ENCODE peak calls at places on chromosome 18, in ten cellular contexts. One of them, this sample, is unnamed.

GRCh38 chr18:68840554-68841263 is 42.8 kb downstream of the CCDC102B start:
- DNase-seq in heart right ventricle: no peak
- DNase-seq in thyroid gland: no peak
- DNase-seq in pancreas: no peak
- DNase-seq in lower lobe of right lung: no peak
- DNase-seq in K562: peak
- DNase-seq in tibial nerve: peak
- DNase-seq in GM23248: peak
- DNase-seq in small intestine: no peak
- DNase-seq in CD4-positive, alpha-beta memory T cell: no peak
- DNase-seq in this sample: no peak

GRCh38 chr18:12741351-12741750 is 38.5 kb downstream of the PSMG2 start:
- DNase-seq in K562: peak
- DNase-seq in heart right ventricle: no peak
- DNase-seq in GM23248: peak
- DNase-seq in tibial nerve: no peak
- DNase-seq in pancreas: no peak
- DNase-seq in CD4-positive, alpha-beta memory T cell: no peak
- DNase-seq in thyroid gland: no peak
- DNase-seq in small intestine: no peak
- DNase-seq in lower lobe of right lung: no peak
- DNase-seq in this sample: no peak

GRCh38 chr18:46622999-46623398 is 34.0 kb downstream of the LOXHD1 start:
- DNase-seq in tibial nerve: no peak
- DNase-seq in lower lobe of right lung: no peak
- DNase-seq in pancreas: no peak
- DNase-seq in K562: peak
- DNase-seq in CD4-positive, alpha-beta memory T cell: no peak
- DNase-seq in heart right ventricle: no peak
- DNase-seq in GM23248: peak
- DNase-seq in thyroid gland: no peak
- DNase-seq in small intestine: no peak
- DNase-seq in this sample: no peak

GRCh38 chr18:46950064-46950656 is 32.8 kb downstream of the KATNAL2 start:
- DNase-seq in pancreas: no peak
- DNase-seq in tibial nerve: no peak
- DNase-seq in lower lobe of right lung: no peak
- DNase-seq in K562: no peak
- DNase-seq in CD4-positive, alpha-beta memory T cell: no peak
- DNase-seq in heart right ventricle: no peak
- DNase-seq in small intestine: no peak
- DNase-seq in GM23248: peak
- DNase-seq in thyroid gland: no peak
- DNase-seq in this sample: no peak

GRCh38 chr18:5851998-5852397 is 43.3 kb downstream of the TMEM200C start:
- DNase-seq in thyroid gland: no peak
- DNase-seq in small intestine: no peak
- DNase-seq in CD4-positive, alpha-beta memory T cell: no peak
- DNase-seq in tibial nerve: no peak
- DNase-seq in GM23248: peak
- DNase-seq in K562: no peak
- DNase-seq in lower lobe of right lung: no peak
- DNase-seq in pancreas: no peak
- DNase-seq in heart right ventricle: no peak
- DNase-seq in this sample: no peak

GRCh38 chr18:58209326-58209725 is 165.3 kb downstream of the NEDD4L start:
- DNase-seq in CD4-positive, alpha-beta memory T cell: no peak
- DNase-seq in thyroid gland: no peak
- DNase-seq in K562: no peak
- DNase-seq in lower lobe of right lung: no peak
- DNase-seq in GM23248: peak
- DNase-seq in small intestine: no peak
- DNase-seq in heart right ventricle: no peak
- DNase-seq in pancreas: no peak
- DNase-seq in tibial nerve: no peak
- DNase-seq in this sample: no peak

GRCh38 chr18:52060612-52061259 is 279.3 kb upstream of the DCC start:
- DNase-seq in small intestine: no peak
- DNase-seq in GM23248: no peak
- DNase-seq in tibial nerve: no peak
- DNase-seq in K562: no peak
- DNase-seq in thyroid gland: no peak
- DNase-seq in lower lobe of right lung: no peak
- DNase-seq in heart right ventricle: no peak
- DNase-seq in CD4-positive, alpha-beta memory T cell: no peak
- DNase-seq in pancreas: no peak
- DNase-seq in this sample: no peak

GRCh38 chr18:50917021-50917420 is 38.1 kb downstream of the ME2 start:
- DNase-seq in thyroid gland: no peak
- DNase-seq in pancreas: no peak
- DNase-seq in lower lobe of right lung: no peak
- DNase-seq in tibial nerve: no peak
- DNase-seq in K562: no peak
- DNase-seq in small intestine: no peak
- DNase-seq in CD4-positive, alpha-beta memory T cell: no peak
- DNase-seq in heart right ventricle: no peak
- DNase-seq in GM23248: no peak
- DNase-seq in this sample: no peak

DNA sequence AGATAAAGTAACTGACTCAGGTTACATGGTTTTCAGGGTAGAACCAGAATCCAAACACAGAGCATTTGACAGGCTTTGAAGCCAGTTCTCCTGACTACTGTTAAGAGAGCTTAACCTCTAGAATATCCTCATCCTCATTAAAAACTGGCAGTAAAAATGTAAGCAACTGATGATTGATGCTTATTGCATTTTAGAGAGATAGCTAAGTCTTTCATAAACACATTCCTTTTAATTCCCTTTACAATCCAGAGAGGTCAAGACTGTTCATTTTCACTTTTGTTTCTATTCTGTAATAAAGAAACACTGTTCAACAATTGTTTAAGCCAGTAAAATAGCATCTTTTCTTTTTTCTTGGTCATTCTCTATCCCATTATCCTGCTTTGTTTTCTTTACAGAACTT is 53.9 kb upstream of the RAB27B start:
- DNase-seq in heart right ventricle: no peak
- DNase-seq in thyroid gland: no peak
- DNase-seq in pancreas: no peak
- DNase-seq in K562: no peak
- DNase-seq in lower lobe of right lung: no peak
- DNase-seq in CD4-positive, alpha-beta memory T cell: no peak
- DNase-seq in GM23248: peak
- DNase-seq in tibial nerve: no peak
- DNase-seq in small intestine: no peak
- DNase-seq in this sample: no peak
- H3K27ac ChIP-seq in heart right ventricle: no peak
- H3K27ac ChIP-seq in thyroid gland: no peak
- H3K27ac ChIP-seq in pancreas: peak
- H3K27ac ChIP-seq in K562: no peak
- H3K27ac ChIP-seq in lower lobe of right lung: no peak
- H3K27ac ChIP-seq in CD4-positive, alpha-beta memory T cell: no peak
- H3K27ac ChIP-seq in GM23248: peak
- H3K27ac ChIP-seq in tibial nerve: no peak
- H3K27ac ChIP-seq in small intestine: no peak
- H3K27ac ChIP-seq in this sample: no peak

GRCh38 chr18:42773870-42774269 is 341.6 kb downstream of the RIT2 start:
- DNase-seq in GM23248: no peak
- DNase-seq in tibial nerve: no peak
- DNase-seq in CD4-positive, alpha-beta memory T cell: no peak
- DNase-seq in K562: no peak
- DNase-seq in small intestine: no peak
- DNase-seq in pancreas: no peak
- DNase-seq in thyroid gland: no peak
- DNase-seq in heart right ventricle: no peak
- DNase-seq in lower lobe of right lung: no peak
- DNase-seq in this sample: no peak
- H3K27ac ChIP-seq in GM23248: no peak
- H3K27ac ChIP-seq in tibial nerve: no peak
- H3K27ac ChIP-seq in CD4-positive, alpha-beta memory T cell: no peak
- H3K27ac ChIP-seq in K562: no peak
- H3K27ac ChIP-seq in small intestine: no peak
- H3K27ac ChIP-seq in pancreas: no peak
- H3K27ac ChIP-seq in thyroid gland: no peak
- H3K27ac ChIP-seq in heart right ventricle: no peak
- H3K27ac ChIP-seq in lower lobe of right lung: no peak
- H3K27ac ChIP-seq in this sample: no peak

GRCh38 chr18:63286926-63287325 is 32.6 kb downstream of the BCL2 start:
- DNase-seq in tibial nerve: no peak
- DNase-seq in GM23248: no peak
- DNase-seq in thyroid gland: no peak
- DNase-seq in small intestine: no peak
- DNase-seq in pancreas: no peak
- DNase-seq in CD4-positive, alpha-beta memory T cell: no peak
- DNase-seq in heart right ventricle: no peak
- DNase-seq in K562: no peak
- DNase-seq in lower lobe of right lung: no peak
- DNase-seq in this sample: no peak

GRCh38 chr18:63291278-63291677 is 28.3 kb downstream of the BCL2 start:
- DNase-seq in lower lobe of right lung: no peak
- DNase-seq in thyroid gland: no peak
- DNase-seq in K562: no peak
- DNase-seq in GM23248: no peak
- DNase-seq in pancreas: no peak
- DNase-seq in tibial nerve: no peak
- DNase-seq in CD4-positive, alpha-beta memory T cell: no peak
- DNase-seq in small intestine: no peak
- DNase-seq in heart right ventricle: no peak
- DNase-seq in this sample: no peak

GRCh38 chr18:63292844-63293683 is 26.5 kb downstream of the BCL2 start:
- DNase-seq in heart right ventricle: no peak
- DNase-seq in pancreas: no peak
- DNase-seq in GM23248: no peak
- DNase-seq in lower lobe of right lung: no peak
- DNase-seq in K562: no peak
- DNase-seq in CD4-positive, alpha-beta memory T cell: no peak
- DNase-seq in small intestine: no peak
- DNase-seq in thyroid gland: no peak
- DNase-seq in tibial nerve: no peak
- DNase-seq in this sample: no peak

GRCh38 chr18:63293930-63294329 is 25.6 kb downstream of the BCL2 start:
- DNase-seq in tibial nerve: no peak
- DNase-seq in CD4-positive, alpha-beta memory T cell: no peak
- DNase-seq in K562: no peak
- DNase-seq in lower lobe of right lung: no peak
- DNase-seq in pancreas: no peak
- DNase-seq in thyroid gland: no peak
- DNase-seq in GM23248: no peak
- DNase-seq in heart right ventricle: no peak
- DNase-seq in small intestine: no peak
- DNase-seq in this sample: peak

DNA sequence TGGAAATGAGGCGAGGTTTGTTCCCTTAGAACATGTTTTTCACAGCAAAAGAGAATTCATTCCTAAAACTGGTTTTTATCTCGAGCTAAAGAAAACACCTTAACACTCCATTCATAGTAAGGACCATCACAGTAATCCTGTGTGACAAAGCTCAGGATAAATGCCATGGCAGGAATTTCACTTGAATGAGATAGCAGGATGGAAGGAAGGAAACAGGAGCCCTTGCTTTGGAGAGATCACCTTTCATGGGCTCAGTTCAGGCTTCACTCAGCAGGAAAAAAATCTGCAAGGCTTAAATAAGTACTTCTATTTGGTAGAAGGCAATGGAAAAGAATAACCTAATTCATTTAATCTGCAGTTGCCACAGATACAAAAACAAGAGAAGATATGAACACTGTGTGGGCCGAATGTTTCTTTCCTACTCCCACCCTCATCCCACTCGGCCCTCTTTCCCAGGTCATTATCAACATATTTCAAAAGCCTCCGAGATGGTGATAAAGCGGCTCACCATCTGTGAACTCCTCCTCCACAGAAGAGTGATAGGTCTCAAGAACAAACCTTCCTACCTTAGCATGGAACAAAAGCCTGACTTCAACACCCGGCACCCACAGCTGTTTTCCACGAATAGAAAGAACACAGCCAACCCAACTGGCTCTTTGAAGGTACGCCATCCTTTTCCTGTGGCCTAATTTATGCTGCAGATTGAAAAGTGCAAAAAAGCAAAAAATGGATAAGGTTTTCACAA is 28.9 kb downstream of the BCL2 start:
- DNase-seq in GM23248: no peak
- DNase-seq in K562: no peak
- DNase-seq in pancreas: no peak
- DNase-seq in thyroid gland: no peak
- DNase-seq in CD4-positive, alpha-beta memory T cell: peak
- DNase-seq in lower lobe of right lung: no peak
- DNase-seq in tibial nerve: no peak
- DNase-seq in small intestine: no peak
- DNase-seq in heart right ventricle: no peak
- DNase-seq in this sample: no peak
- H3K27ac ChIP-seq in GM23248: no peak
- H3K27ac ChIP-seq in K562: no peak
- H3K27ac ChIP-seq in pancreas: no peak
- H3K27ac ChIP-seq in thyroid gland: no peak
- H3K27ac ChIP-seq in CD4-positive, alpha-beta memory T cell: peak
- H3K27ac ChIP-seq in lower lobe of right lung: no peak
- H3K27ac ChIP-seq in tibial nerve: no peak
- H3K27ac ChIP-seq in small intestine: peak
- H3K27ac ChIP-seq in heart right ventricle: no peak
- H3K27ac ChIP-seq in this sample: no peak

GRCh38 chr18:67517224-67517765 is 775 bp upstream of the DSEL start:
- DNase-seq in heart right ventricle: peak
- DNase-seq in CD4-positive, alpha-beta memory T cell: peak
- DNase-seq in small intestine: no peak
- DNase-seq in pancreas: no peak
- DNase-seq in K562: no peak
- DNase-seq in lower lobe of right lung: peak
- DNase-seq in GM23248: peak
- DNase-seq in tibial nerve: peak
- DNase-seq in thyroid gland: peak
- DNase-seq in this sample: peak

GRCh38 chr18:67516432-67517223 is at the start of gene DSEL:
- DNase-seq in GM23248: peak
- DNase-seq in CD4-positive, alpha-beta memory T cell: peak
- DNase-seq in pancreas: peak
- DNase-seq in small intestine: peak
- DNase-seq in thyroid gland: peak
- DNase-seq in heart right ventricle: peak
- DNase-seq in lower lobe of right lung: peak
- DNase-seq in tibial nerve: peak
- DNase-seq in K562: peak
- DNase-seq in this sample: peak

GRCh38 chr18:67520276-67521035 is 3.9 kb upstream of the DSEL start:
- DNase-seq in K562: no peak
- DNase-seq in lower lobe of right lung: no peak
- DNase-seq in tibial nerve: peak
- DNase-seq in pancreas: no peak
- DNase-seq in heart right ventricle: no peak
- DNase-seq in CD4-positive, alpha-beta memory T cell: no peak
- DNase-seq in thyroid gland: no peak
- DNase-seq in GM23248: peak
- DNase-seq in small intestine: no peak
- DNase-seq in this sample: no peak

GRCh38 chr18:67519582-67519981 is 3.1 kb upstream of the DSEL start:
- DNase-seq in tibial nerve: peak
- DNase-seq in heart right ventricle: no peak
- DNase-seq in GM23248: peak
- DNase-seq in small intestine: no peak
- DNase-seq in lower lobe of right lung: no peak
- DNase-seq in pancreas: no peak
- DNase-seq in thyroid gland: no peak
- DNase-seq in CD4-positive, alpha-beta memory T cell: no peak
- DNase-seq in K562: no peak
- DNase-seq in this sample: no peak

GRCh38 chr18:67518566-67518965 is 2.0 kb upstream of the DSEL start:
- DNase-seq in GM23248: no peak
- DNase-seq in heart right ventricle: no peak
- DNase-seq in tibial nerve: no peak
- DNase-seq in thyroid gland: no peak
- DNase-seq in pancreas: no peak
- DNase-seq in small intestine: no peak
- DNase-seq in lower lobe of right lung: no peak
- DNase-seq in CD4-positive, alpha-beta memory T cell: no peak
- DNase-seq in K562: no peak
- DNase-seq in this sample: no peak
- H3K27ac ChIP-seq in GM23248: no peak
- H3K27ac ChIP-seq in heart right ventricle: no peak
- H3K27ac ChIP-seq in tibial nerve: no peak
- H3K27ac ChIP-seq in thyroid gland: no peak
- H3K27ac ChIP-seq in pancreas: no peak
- H3K27ac ChIP-seq in small intestine: no peak
- H3K27ac ChIP-seq in lower lobe of right lung: no peak
- H3K27ac ChIP-seq in CD4-positive, alpha-beta memory T cell: no peak
- H3K27ac ChIP-seq in K562: no peak
- H3K27ac ChIP-seq in this sample: peak